ENCODE peak calls at places on chromosomes 16 and 17, in five cellular contexts. N, E, D, O and A are unnamed samples.

GRCh38 chr17:81400939-81401726 is 5.9 kb downstream of the BAHCC1 start:
- DNase-seq in O (no peak), N (no peak), D (no peak), E (no peak), A (no peak)

GRCh38 chr17:72870437-72870985 is 222.0 kb downstream of the SLC39A11 start:
- DNase-seq in D (no peak), E (no peak), O (no peak), N (peak), A (no peak)

GRCh38 chr17:50904522-50905459 is 38.6 kb upstream of the TOB1 start:
- DNase-seq in O (peak), E (no peak), D (no peak), N (peak), A (no peak)

GRCh38 chr16:79509221-79509631 is 91.3 kb downstream of the MAF start:
- DNase-seq in N (peak), O (no peak), D (no peak), E (no peak), A (no peak)

GRCh38 chr16:82152641-82153094 is 17.4 kb downstream of the MPHOSPH6 start:
- DNase-seq in E (no peak), D (no peak), N (no peak), O (peak), A (peak)

GRCh38 chr16:75527825-75528299 is 8.0 kb downstream of the CHST5 start:
- DNase-seq in D (no peak), N (no peak), O (peak), E (no peak), A (no peak)

GRCh38 chr17:68101992-68102758 is 66.6 kb downstream of the KPNA2 start:
- DNase-seq in N (peak), O (no peak), E (no peak), D (no peak), A (peak)

GRCh38 chr17:16909887-16910286 is 62.0 kb downstream of the TNFRSF13B start:
- DNase-seq in D (no peak), N (no peak), E (no peak), O (no peak), A (no peak)

GRCh38 chr16:21663889-21664647 is at the start of gene OTOA:
- DNase-seq in D (peak), O (no peak), E (no peak), N (peak), A (no peak)

DNA sequence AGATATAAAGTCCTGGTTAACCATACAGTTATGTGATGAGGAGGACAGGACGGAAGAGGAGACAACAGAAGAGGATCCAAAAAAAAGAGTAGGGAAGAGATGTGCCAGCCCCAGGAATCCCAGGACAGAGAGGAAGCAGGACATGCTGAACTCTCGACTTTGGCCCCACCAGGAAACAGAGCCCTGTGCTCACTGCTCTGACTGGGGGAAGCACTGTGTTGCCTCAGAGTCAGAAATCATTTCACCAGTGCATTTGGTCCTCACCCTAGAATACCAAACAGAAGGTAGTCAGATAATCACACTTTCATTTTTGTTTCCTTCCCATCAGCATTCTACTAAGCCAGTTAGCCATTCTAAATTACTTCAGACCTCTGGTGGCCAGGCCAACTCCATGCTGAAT is 421.0 kb upstream of the CDH5 start:
- DNase-seq in N (no peak), D (no peak), E (no peak), O (no peak), A (no peak)
- TF ChIP-seq JUND in N (no peak), D (no peak), E (no peak), O (no peak), A (no peak)

GRCh38 chr17:76831316-76831715 is 36.9 kb upstream of the MGAT5B start:
- DNase-seq in N (no peak), D (no peak), E (no peak), O (no peak), A (no peak)

GRCh38 chr17:76840443-76840767 is 27.8 kb upstream of the MGAT5B start:
- DNase-seq in E (no peak), O (no peak), N (peak), D (no peak), A (no peak)

GRCh38 chr17:76833747-76834146 is 34.5 kb upstream of the MGAT5B start:
- DNase-seq in N (no peak), D (no peak), E (no peak), O (no peak), A (no peak)

GRCh38 chr17:76833034-76833689 is 35.0 kb upstream of the MGAT5B start:
- DNase-seq in E (no peak), O (no peak), N (no peak), D (no peak), A (no peak)

DNA sequence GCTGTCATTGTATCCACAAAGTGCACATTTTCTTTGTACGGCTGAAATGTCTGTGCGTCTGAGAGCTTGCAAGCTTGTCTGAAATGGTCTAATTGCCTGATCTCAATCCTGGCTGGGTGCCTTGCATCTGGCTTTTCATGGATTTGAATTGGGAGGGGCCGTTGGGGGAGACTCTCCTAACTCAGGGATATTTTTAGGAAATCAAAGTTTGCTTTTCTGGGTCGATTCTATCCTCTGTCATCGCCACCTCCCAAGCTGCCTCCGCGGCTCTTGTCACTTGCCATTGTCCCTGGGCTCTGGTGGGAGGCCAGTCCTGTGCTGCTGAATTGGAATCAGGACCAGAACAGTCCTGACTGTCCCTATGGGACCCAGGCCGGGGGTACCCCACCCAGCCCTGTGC is 33.3 kb upstream of the MGAT5B start:
- DNase-seq in O (no peak), E (no peak), D (no peak), N (peak), A (no peak)
- TF ChIP-seq JUND in O (no peak), E (no peak), D (no peak), N (no peak), A (no peak)

GRCh38 chr16:569445-570254 is at the start of gene PIGQ:
- DNase-seq in O (peak), N (peak), D (no peak), E (no peak), A (peak)
- TF ChIP-seq JUND in O (no peak), N (no peak), D (no peak), E (no peak), A (no peak)

GRCh38 chr16:69870761-69871160 is 80.4 kb upstream of the CLEC18A start:
- DNase-seq in N (no peak), D (no peak), E (no peak), O (no peak), A (no peak)
- TF ChIP-seq JUND in N (no peak), D (no peak), E (no peak), O (no peak), A (no peak)

GRCh38 chr17:36627101-36627500 is 25.7 kb downstream of the MRM1 start:
- DNase-seq in N (peak), E (no peak), O (no peak), D (no peak), A (no peak)
- TF ChIP-seq JUND in N (no peak), E (no peak), O (no peak), D (no peak), A (no peak)

GRCh38 chr17:3911271-3912053 is 4.8 kb downstream of the P2RX1 start:
- DNase-seq in E (no peak), O (no peak), D (no peak), N (no peak), A (no peak)
- TF ChIP-seq JUND in E (no peak), O (no peak), D (no peak), N (no peak), A (no peak)

DNA sequence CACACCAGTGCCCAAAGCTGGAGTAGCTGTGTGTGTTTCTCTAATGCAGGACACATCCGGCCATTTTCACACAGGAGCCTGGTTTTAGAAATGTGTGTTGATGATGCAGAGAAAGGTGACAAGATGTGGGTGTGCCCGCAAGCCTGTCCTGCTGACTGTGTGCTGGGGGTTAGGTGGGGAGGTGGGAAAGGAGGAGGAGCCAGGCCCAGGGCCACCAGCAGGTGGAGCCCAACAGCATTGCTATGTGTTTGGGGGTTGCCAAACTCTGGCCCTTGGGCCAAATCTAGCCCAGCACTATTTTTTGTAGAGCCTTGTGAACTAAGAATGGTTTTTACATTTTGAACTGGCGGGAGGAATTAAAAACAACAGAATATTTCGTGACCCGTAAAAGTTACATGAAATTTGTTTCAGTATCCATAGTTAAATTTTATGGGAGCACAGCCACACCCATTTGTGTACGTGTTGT is 61.7 kb upstream of the LGALS9 start:
- DNase-seq in O (no peak), D (peak), N (peak), E (no peak), A (no peak)
- TF ChIP-seq JUND in O (no peak), D (no peak), N (no peak), E (no peak), A (no peak)

GRCh38 chr16:27400751-27401620 is 988 bp upstream of the IL21R start:
- DNase-seq in O (no peak), D (no peak), E (no peak), N (no peak), A (no peak)
- TF ChIP-seq JUND in O (no peak), D (no peak), E (no peak), N (no peak), A (no peak)